ENCODE peak calls at places on chromosomes 5 and 9, in five cellular contexts. X, Q, K, Z and I are unnamed samples. For H3K4me1, the result is how much of the 10 kb centered on the place peaks cover.

GRCh38 chr9:86470326-86470725 is 116.1 kb upstream of the TUT7 start:
- DNase-seq in X (no peak), Q (no peak), K (no peak), Z (peak), I (no peak)

GRCh38 chr9:82783045-82783444 is 279.9 kb downstream of the RASEF start:
- DNase-seq in K (no peak), Q (no peak), X (no peak), Z (no peak), I (no peak)

GRCh38 chr9:33082538-33083326 is 6.3 kb upstream of the SMU1 start:
- DNase-seq in X (no peak), Z (no peak), K (no peak), Q (no peak), I (no peak)

GRCh38 chr9:23621924-23622323 is 204.1 kb downstream of the ELAVL2 start:
- DNase-seq in Z (no peak), Q (no peak), K (no peak), X (no peak), I (no peak)

GRCh38 chr9:127694890-127695735 is 11.7 kb upstream of the CFAP157 start:
- DNase-seq in Z (no peak), X (no peak), Q (no peak), K (no peak), I (no peak)

GRCh38 chr5:145237843-145238242 is 597.3 kb downstream of the PRELID2 start:
- DNase-seq in Q (peak), Z (peak), K (no peak), X (no peak), I (peak)

GRCh38 chr5:1299961-1300360 is 5.1 kb upstream of the TERT start:
- DNase-seq in K (no peak), Q (peak), Z (no peak), X (no peak), I (no peak)

GRCh38 chr5:157290981-157291711 is 25.2 kb downstream of the CYFIP2 start:
- DNase-seq in K (no peak), Q (peak), Z (peak), X (no peak), I (no peak)

GRCh38 chr5:53642006-53642405 is 81.6 kb downstream of the NDUFS4 start:
- DNase-seq in Z (peak), X (no peak), Q (no peak), K (no peak), I (peak)

GRCh38 chr5:59923465-59923864 is 29.9 kb upstream of the PDE4D start:
- DNase-seq in K (no peak), Z (peak), Q (peak), X (no peak), I (no peak)

GRCh38 chr5:83401122-83401620 is 70.4 kb upstream of the VCAN start:
- DNase-seq in Z (peak), X (no peak), K (no peak), Q (no peak), I (no peak)

GRCh38 chr9:135212961-135213360 is 125.5 kb downstream of the OLFM1 start:
- DNase-seq in X (no peak), Q (no peak), K (no peak), Z (no peak), I (no peak)

GRCh38 chr5:147140558-147140957 is 94.3 kb upstream of the STK32A start:
- DNase-seq in K (no peak), Z (no peak), X (no peak), Q (peak), I (no peak)

GRCh38 chr5:56422060-56422762 is 189.1 kb upstream of the ANKRD55 start:
- DNase-seq in K (no peak), Q (peak), Z (no peak), X (no peak), I (no peak)

GRCh38 chr5:37717613-37718431 is 122.0 kb downstream of the GDNF start:
- DNase-seq in Z (peak), K (no peak), Q (peak), X (no peak), I (peak)

GRCh38 chr9:29039258-29039657 is 1466.0 kb upstream of the C9orf72 start:
- DNase-seq in Z (peak), X (no peak), Q (no peak), K (no peak), I (peak)

GRCh38 chr9:91658513-91659105 is 235.0 kb upstream of the NFIL3 start:
- DNase-seq in X (no peak), Q (no peak), K (no peak), Z (no peak), I (no peak)

GRCh38 chr5:69217154-69217731 is 17.4 kb upstream of the CDK7 start:
- DNase-seq in X (no peak), Z (no peak), K (peak), Q (no peak), I (no peak)

GRCh38 chr5:95284512-95285405 is at the start of gene MCTP1:
- DNase-seq in Q (peak), Z (peak), X (no peak), K (no peak), I (no peak)

GRCh38 chr5:141492168-141492885 is 3.4 kb downstream of the PCDHGC5 start:
- DNase-seq in K (no peak), Z (no peak), X (no peak), Q (no peak), I (no peak)

GRCh38 chr5:76849767-76850291 is at the start of gene S100Z:
- DNase-seq in Q (peak), X (no peak), K (no peak), Z (peak), I (no peak)

GRCh38 chr5:156402387-156402921 is 75.5 kb downstream of the SGCD start:
- DNase-seq in Q (no peak), K (no peak), Z (no peak), X (peak), I (no peak)

GRCh38 chr9:119268985-119269384 is 100.2 kb downstream of the BRINP1 start:
- DNase-seq in X (no peak), K (no peak), Z (peak), Q (no peak), I (no peak)

GRCh38 chr5:77852514-77853352 is 76.6 kb upstream of the TBCA start:
- DNase-seq in Z (peak), K (no peak), Q (peak), X (no peak), I (peak)

GRCh38 chr9:16970321-16970720 is 99.9 kb upstream of the BNC2 start:
- DNase-seq in Z (no peak), Q (no peak), K (no peak), X (no peak), I (no peak)

GRCh38 chr9:120702075-120702474 is 12.2 kb downstream of the MEGF9 start:
- DNase-seq in Z (no peak), X (no peak), Q (no peak), K (no peak), I (peak)

GRCh38 chr9:92664394-92665152 is 5.4 kb downstream of the IPPK start:
- DNase-seq in Z (no peak), Q (no peak), K (no peak), X (no peak), I (no peak)

GRCh38 chr9:126009047-126009446 is 261.9 kb downstream of the PBX3 start:
- DNase-seq in K (no peak), Z (no peak), X (no peak), Q (no peak), I (no peak)

GRCh38 chr9:130780865-130781504 is 54.1 kb upstream of the ABL1 start:
- DNase-seq in Z (peak), X (peak), K (peak), Q (peak), I (peak)

GRCh38 chr5:135244620-135245021 is 154.4 kb downstream of the MACROH2A1 start:
- DNase-seq in K (no peak), Z (no peak), Q (no peak), X (no peak), I (no peak)

GRCh38 chr9:33159058-33159759 is 7.9 kb downstream of the B4GALT1 start:
- DNase-seq in Q (peak), K (no peak), X (peak), Z (peak), I (peak)

GRCh38 chr5:72252574-72253155 is 67.4 kb downstream of the MRPS27 start:
- DNase-seq in X (no peak), K (no peak), Z (no peak), Q (no peak), I (no peak)

GRCh38 chr9:95460627-95461164 is 56.1 kb downstream of the PTCH1 start:
- DNase-seq in K (no peak), Q (no peak), X (no peak), Z (no peak), I (no peak)

GRCh38 chr9:33329117-33329563 is 38.8 kb downstream of the NFX1 start:
- DNase-seq in Z (peak), X (peak), K (peak), Q (peak), I (peak)

GRCh38 chr5:10831416-10831815 is 70.4 kb upstream of the DAP start:
- DNase-seq in K (no peak), Q (peak), X (no peak), Z (peak), I (no peak)

GRCh38 chr9:136081826-136082495 is 13.1 kb downstream of the NACC2 start:
- DNase-seq in K (no peak), Q (no peak), X (peak), Z (no peak), I (no peak)

GRCh38 chr9:96245399-96245798 is 56.6 kb downstream of the HSD17B3 start:
- DNase-seq in Z (no peak), X (no peak), Q (no peak), K (no peak), I (no peak)

GRCh38 chr5:179768326-179769085 is 25.3 kb upstream of the LTC4S start:
- DNase-seq in K (no peak), Z (peak), Q (no peak), X (no peak), I (no peak)

GRCh38 chr5:139276426-139276825 is 17.1 kb upstream of the MATR3 start:
- DNase-seq in X (no peak), Q (no peak), Z (no peak), K (no peak), I (peak)
- H3K4me1 ChIP-seq in X (half or more), Q (under half), Z (half or more), K (under half), I (under half)

GRCh38 chr5:150516011-150516410 is 8.1 kb downstream of the NDST1 start:
- DNase-seq in Q (peak), K (no peak), X (no peak), Z (peak), I (no peak)

GRCh38 chr5:150514708-150515211 is 6.8 kb downstream of the NDST1 start:
- DNase-seq in K (no peak), X (no peak), Z (no peak), Q (no peak), I (no peak)

GRCh38 chr5:150513375-150514309 is 5.7 kb downstream of the NDST1 start:
- DNase-seq in Q (no peak), K (no peak), Z (no peak), X (no peak), I (no peak)

GRCh38 chr5:150517272-150518152 is 9.6 kb downstream of the NDST1 start:
- DNase-seq in Z (peak), K (no peak), Q (peak), X (no peak), I (peak)

DNA sequence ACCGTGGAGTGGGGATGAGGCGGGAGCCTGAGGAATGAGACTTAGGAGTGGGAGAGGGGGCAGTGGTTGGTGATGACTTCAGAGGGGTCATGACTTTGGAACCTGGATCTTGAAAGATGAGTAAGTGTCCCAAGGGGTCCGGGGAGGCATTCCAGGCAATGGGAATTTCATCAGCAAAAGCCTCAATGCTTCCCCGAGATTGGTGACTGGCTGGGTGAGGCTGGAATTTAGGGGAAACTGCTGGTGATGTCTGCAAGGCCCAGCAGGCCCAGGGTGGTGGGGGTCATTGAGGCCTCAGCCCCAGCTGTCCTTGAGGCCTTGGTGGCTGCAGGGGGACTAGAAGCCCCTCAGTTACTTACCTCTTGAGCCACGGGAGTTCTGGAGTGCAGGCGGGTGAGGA is 7.5 kb downstream of the NDST1 start:
- DNase-seq in X (peak), K (peak), Q (no peak), Z (peak), I (no peak)
- H3K27ac ChIP-seq in X (peak), K (peak), Q (peak), Z (peak), I (no peak)

GRCh38 chr5:62167651-62168050 is 138.4 kb upstream of the KIF2A start:
- DNase-seq in X (no peak), Q (no peak), K (no peak), Z (no peak), I (peak)

GRCh38 chr5:62168882-62169281 is 137.1 kb upstream of the KIF2A start:
- DNase-seq in Q (no peak), K (no peak), Z (no peak), X (no peak), I (no peak)
- TF ChIP-seq CTCF in Q (no peak), K (no peak), Z (no peak), X (no peak), I (no peak)

DNA sequence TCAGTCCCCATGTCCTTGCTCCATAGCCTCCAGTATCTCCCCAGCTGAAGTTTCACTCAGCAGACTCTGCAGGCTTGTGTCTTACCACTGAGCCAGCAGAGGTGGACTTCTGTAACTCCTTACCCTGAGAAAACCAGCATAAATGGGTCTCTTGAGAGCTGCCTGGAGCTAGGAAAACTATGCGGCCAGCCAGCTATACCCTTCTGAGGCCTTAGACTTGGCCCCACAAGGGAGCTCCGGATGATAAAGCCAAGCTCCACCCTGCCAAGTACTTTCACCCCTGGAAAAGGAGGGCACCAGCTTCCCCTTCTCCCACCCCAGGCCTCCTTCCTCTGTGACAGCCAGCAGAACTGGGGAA is 12.1 kb downstream of the IRF1 start:
- DNase-seq in X (no peak), Q (no peak), Z (no peak), K (no peak), I (no peak)
- H3K4me1 ChIP-seq in X (under half), Q (under half), Z (under half), K (under half), I (under half)